ENCODE peak calls at places on chromosomes 5 and 9, in four cellular contexts. K is IMR-90, U is K562, V is GM12878. N is an unnamed sample.
A peak's percentile ranks its signal among the peaks of the same experiment; 100 is the strongest.

GRCh38 chr5:124156408-124157027 is 589.9 kb downstream of the ZNF608 start:
- DNase-seq in V (no peak), K (peak; percentile 45), U (no peak), N (peak; percentile 60)

GRCh38 chr5:57777174-57777581 is 294.6 kb upstream of the ACTBL2 start:
- DNase-seq in K (no peak), U (no peak), V (no peak), N (no peak)

GRCh38 chr5:102865171-102865509 is 110.0 kb downstream of the PAM start:
- DNase-seq in V (no peak), U (no peak), K (peak; percentile 41), N (peak; percentile 55)

GRCh38 chr5:119290607-119291006 is 65.2 kb upstream of the TNFAIP8 start:
- DNase-seq in U (no peak), K (no peak), V (no peak), N (no peak)

GRCh38 chr9:86707932-86708510 is 239.3 kb downstream of the GAS1 start:
- DNase-seq in U (no peak), V (no peak), K (no peak), N (no peak)

GRCh38 chr5:24381861-24382460 is 262.8 kb downstream of the CDH10 start:
- DNase-seq in K (no peak), U (no peak), V (no peak), N (no peak)

GRCh38 chr5:158769702-158770101 is 330.0 kb downstream of the EBF1 start:
- DNase-seq in U (no peak), K (no peak), V (no peak), N (no peak)

GRCh38 chr5:41193462-41194166 is 19.7 kb downstream of the C6 start:
- DNase-seq in V (no peak), K (peak; percentile 49), U (no peak), N (peak; percentile 7)

GRCh38 chr5:132138260-132138659 is 64.7 kb downstream of the CSF2 start:
- DNase-seq in K (peak; percentile 67), U (no peak), V (no peak), N (no peak)

GRCh38 chr5:150618588-150619281 is 21.7 kb upstream of the SYNPO start:
- DNase-seq in U (no peak), V (no peak), K (peak; percentile 62), N (no peak)

GRCh38 chr5:27450607-27451006 is 412.2 kb upstream of the CDH9 start:
- DNase-seq in K (peak; percentile 4), U (no peak), V (no peak), N (no peak)

GRCh38 chr5:375921-376871 is 54.7 kb downstream of the AHRR start:
- DNase-seq in K (no peak), U (no peak), V (no peak), N (no peak)

GRCh38 chr5:174735498-174736350 is 11.3 kb downstream of the MSX2 start:
- DNase-seq in U (peak; percentile 17), K (no peak), V (no peak), N (no peak)

GRCh38 chr9:88025411-88026132 is 51.2 kb upstream of the CDK20 start:
- DNase-seq in U (no peak), K (no peak), V (no peak), N (no peak)

GRCh38 chr9:32716439-32716838 is 66.9 kb upstream of the TMEM215 start:
- DNase-seq in V (no peak), U (no peak), K (no peak), N (no peak)

GRCh38 chr5:175922192-175922885 is 45.8 kb downstream of the THOC3 start:
- DNase-seq in U (peak; percentile 4), K (peak; percentile 99), V (no peak), N (peak; percentile 41)

GRCh38 chr9:36924071-36924470 is 110.0 kb downstream of the PAX5 start:
- DNase-seq in K (peak; percentile 81), V (peak; percentile 30), U (no peak), N (peak; percentile 57)

GRCh38 chr5:116517557-116517956 is 57.1 kb downstream of the SEMA6A start:
- DNase-seq in U (no peak), V (no peak), K (no peak), N (no peak)

GRCh38 chr5:31393126-31393525 is 138.8 kb downstream of the DROSHA start:
- DNase-seq in K (no peak), U (no peak), V (no peak), N (no peak)

GRCh38 chr5:72848474-72849428 is 32.3 kb downstream of the TNPO1 start:
- DNase-seq in V (peak; percentile 40), K (peak; percentile 29), U (peak; percentile 87), N (peak; percentile 41)

GRCh38 chr5:15515229-15515628 is 15.2 kb downstream of the FBXL7 start:
- DNase-seq in U (no peak), V (no peak), K (no peak), N (no peak)
- TF ChIP-seq FOS in U (no peak), V (no peak), K (no peak), N (no peak)

GRCh38 chr9:16191237-16191636 is 638.4 kb downstream of the CCDC171 start:
- DNase-seq in U (no peak), V (no peak), K (peak; percentile 48), N (no peak)

GRCh38 chr9:16191691-16192402 is 639.0 kb downstream of the CCDC171 start:
- DNase-seq in K (peak; percentile 87), V (no peak), U (peak; percentile 15), N (peak; percentile 60)

GRCh38 chr9:16197578-16198370 is 644.9 kb downstream of the CCDC171 start:
- DNase-seq in K (peak; percentile 44), U (no peak), V (no peak), N (no peak)

GRCh38 chr9:16192403-16193017 is 639.7 kb downstream of the CCDC171 start:
- DNase-seq in V (no peak), U (no peak), K (peak; percentile 65), N (no peak)

DNA sequence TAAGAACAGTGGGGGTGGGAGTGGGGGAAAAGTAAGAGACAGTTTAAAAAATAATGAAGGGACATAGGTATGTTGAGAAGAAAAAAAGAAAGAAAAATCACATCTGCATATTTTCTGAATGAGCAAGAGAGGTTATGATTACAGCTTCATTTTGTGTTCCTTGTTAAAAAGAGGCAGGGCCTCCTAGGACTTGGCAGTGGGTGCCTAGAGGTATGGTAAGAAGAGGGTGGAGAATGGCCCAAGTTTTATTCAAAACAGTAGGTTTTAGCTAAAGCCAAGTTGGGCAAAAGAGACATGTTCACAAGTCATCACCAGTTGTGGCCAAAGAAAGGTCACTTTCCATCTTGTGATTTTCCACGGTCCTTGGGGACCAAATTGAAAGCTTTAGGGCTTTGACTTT is 643.4 kb downstream of the CCDC171 start:
- DNase-seq in K (peak; percentile 13), V (no peak), U (no peak), N (no peak)
- TF ChIP-seq FOS in K (no peak), V (no peak), U (no peak), N (no peak)

DNA sequence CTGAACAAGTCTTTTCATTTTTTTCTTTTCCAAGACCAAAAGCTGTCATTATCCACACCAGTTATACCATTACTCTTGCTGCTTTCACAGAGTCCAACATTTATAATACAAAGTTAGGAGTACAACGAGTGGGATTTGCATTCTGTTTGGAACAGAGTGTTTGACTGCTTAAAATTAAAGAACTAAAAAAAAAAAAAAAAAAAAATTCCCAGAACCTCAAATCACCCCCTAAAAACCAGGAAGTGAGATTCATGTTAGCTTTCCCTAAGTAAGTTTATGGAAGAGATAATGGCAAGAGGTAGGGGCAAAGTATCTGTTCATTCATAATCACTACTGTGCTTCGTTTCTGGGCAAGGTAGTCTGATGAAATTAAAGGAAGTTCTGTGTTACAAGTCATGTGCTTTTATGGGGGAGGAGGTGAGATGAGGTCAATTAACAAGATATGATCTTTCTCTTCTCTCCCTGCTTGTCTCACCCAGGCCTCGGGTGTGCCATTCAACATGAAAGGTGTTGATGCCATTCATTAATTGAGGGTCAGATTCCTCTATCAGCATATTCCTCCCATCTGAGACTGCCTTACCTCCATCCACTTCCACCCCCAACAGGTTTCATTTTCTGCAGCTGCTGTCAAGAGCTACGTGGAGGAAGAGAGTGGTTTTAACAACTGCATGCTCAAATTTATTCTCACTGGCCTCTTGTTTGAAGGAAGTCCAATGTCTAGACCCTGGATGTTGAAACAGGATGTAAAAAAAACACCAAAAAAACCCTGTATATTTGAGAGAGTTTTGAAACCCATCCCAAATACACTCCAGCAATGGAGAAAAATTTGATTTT is 58.1 kb downstream of the MARCHF3 start:
- DNase-seq in K (no peak), U (peak; percentile 53), V (peak; percentile 76), N (peak; percentile 42)
- TF ChIP-seq FOS in K (no peak), U (no peak), V (no peak), N (no peak)

GRCh38 chr5:59656351-59657254 is 236.9 kb downstream of the PDE4D start:
- DNase-seq in K (no peak), U (no peak), V (no peak), N (no peak)

GRCh38 chr5:59661939-59662615 is 231.4 kb downstream of the PDE4D start:
- DNase-seq in V (no peak), U (no peak), K (no peak), N (peak; percentile 67)

GRCh38 chr5:59661306-59661705 is 232.2 kb downstream of the PDE4D start:
- DNase-seq in V (no peak), U (no peak), K (no peak), N (peak; percentile 19)

GRCh38 chr5:59665086-59665831 is 228.3 kb downstream of the PDE4D start:
- DNase-seq in K (no peak), U (no peak), V (no peak), N (no peak)

DNA sequence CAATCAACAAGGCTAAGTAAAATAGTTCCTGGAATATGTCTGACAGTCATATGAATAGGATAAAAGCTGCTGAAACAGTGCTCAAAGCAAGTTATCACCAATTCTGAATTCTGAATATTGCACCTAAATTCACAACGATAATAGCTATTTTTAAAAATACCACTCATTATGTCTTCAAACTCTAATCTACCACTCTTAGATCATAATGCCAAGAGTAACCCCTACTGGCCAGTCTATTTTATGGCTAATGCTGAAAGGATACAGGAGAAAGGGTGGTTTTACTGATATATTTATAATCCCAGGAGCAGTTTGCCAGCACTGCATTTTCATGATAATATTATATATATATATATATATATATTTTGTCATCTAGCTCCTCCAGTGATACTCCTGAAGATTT is 232.8 kb downstream of the PDE4D start:
- DNase-seq in V (no peak), U (no peak), K (peak; percentile 2), N (peak; percentile 52)
- TF ChIP-seq FOS in V (no peak), U (no peak), K (no peak), N (no peak)

DNA sequence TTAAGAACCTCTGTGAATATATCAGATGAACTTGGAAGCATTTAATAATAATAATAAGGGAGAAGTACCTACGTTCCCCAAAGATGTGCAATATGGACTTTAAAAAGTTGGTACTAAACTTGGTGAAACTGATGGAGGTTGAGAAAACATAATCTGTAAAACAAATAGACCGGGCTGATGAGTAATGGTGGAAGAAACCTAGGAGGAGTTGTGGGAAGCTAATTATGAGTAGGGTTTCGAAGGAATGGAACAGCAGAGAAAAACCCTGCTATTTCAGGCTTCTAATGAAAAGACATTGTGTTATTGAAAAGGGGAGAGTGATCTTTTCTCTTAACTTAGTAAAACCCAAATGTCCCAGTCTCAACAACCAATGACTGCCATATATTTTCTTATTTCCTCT is 229.3 kb downstream of the PCSK1 start:
- DNase-seq in K (peak; percentile 55), U (no peak), V (no peak), N (no peak)
- TF ChIP-seq FOS in K (no peak), U (no peak), V (no peak), N (no peak)

DNA sequence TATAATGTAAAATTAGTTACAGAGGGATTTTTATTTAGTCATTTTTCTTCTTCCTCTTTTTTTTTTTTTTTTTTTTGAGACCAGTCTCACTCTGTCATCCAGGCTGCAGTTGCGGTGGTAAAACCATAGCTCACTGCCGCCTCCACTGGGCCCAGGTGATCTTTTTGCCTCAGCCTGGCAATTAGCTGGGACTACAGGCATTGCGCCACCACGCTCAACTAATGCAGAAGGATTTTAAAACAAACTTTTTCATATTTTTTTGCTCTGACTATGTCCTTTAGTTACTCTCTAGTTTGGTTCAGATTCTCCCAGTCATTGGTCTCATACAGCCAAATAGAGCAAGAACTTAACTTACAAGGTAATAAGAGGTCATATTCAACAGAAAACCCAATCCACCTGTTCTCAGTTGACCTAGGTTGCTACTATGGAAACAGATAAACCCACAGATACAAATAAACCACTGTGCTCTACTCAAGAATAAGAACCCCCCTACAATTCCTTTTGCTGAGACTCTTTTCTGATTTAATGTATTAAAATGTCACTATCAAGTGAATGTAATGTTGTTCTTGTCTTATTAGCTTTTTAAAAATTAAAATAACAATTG is 50.1 kb upstream of the TTC39B start:
- DNase-seq in V (no peak), U (no peak), K (no peak), N (no peak)
- TF ChIP-seq FOS in V (no peak), U (no peak), K (no peak), N (no peak)